ENCODE peak calls at places on chromosomes 7 and 10, in six cellular contexts. One of them, this sample, is unnamed.

GRCh38 chr7:134737561-134738353 is 41.7 kb upstream of the CALD1 start:
- DNase-seq in SK-N-SH: no peak
- DNase-seq in K562: no peak
- DNase-seq in IMR-90: peak; percentile 83
- DNase-seq in HCT116: no peak
- DNase-seq in H9: no peak
- DNase-seq in this sample: no peak

GRCh38 chr10:109934958-109935793 is 11.9 kb upstream of the XPNPEP1 start:
- DNase-seq in SK-N-SH: peak; percentile 15
- DNase-seq in HCT116: no peak
- DNase-seq in K562: no peak
- DNase-seq in H9: peak; percentile 92
- DNase-seq in IMR-90: peak; percentile 83
- DNase-seq in this sample: peak; percentile 72

GRCh38 chr7:123201901-123202300 is 2.1 kb upstream of the SLC13A1 start:
- DNase-seq in K562: no peak
- DNase-seq in H9: no peak
- DNase-seq in HCT116: no peak
- DNase-seq in SK-N-SH: no peak
- DNase-seq in IMR-90: no peak
- DNase-seq in this sample: no peak

GRCh38 chr10:98173258-98173657 is 38.8 kb downstream of the R3HCC1L start:
- DNase-seq in K562: no peak
- DNase-seq in HCT116: no peak
- DNase-seq in H9: no peak
- DNase-seq in IMR-90: no peak
- DNase-seq in SK-N-SH: no peak
- DNase-seq in this sample: no peak

GRCh38 chr10:26567349-26567721 is 129.2 kb downstream of the APBB1IP start:
- DNase-seq in SK-N-SH: peak; percentile 51
- DNase-seq in HCT116: no peak
- DNase-seq in K562: no peak
- DNase-seq in H9: no peak
- DNase-seq in IMR-90: no peak
- DNase-seq in this sample: no peak

GRCh38 chr7:141737118-141737835 is 881 bp upstream of the SSBP1 start:
- DNase-seq in IMR-90: no peak
- DNase-seq in H9: no peak
- DNase-seq in K562: peak; percentile 54
- DNase-seq in HCT116: no peak
- DNase-seq in SK-N-SH: peak; percentile 24
- DNase-seq in this sample: peak; percentile 35

GRCh38 chr7:82163586-82163985 is 280.0 kb downstream of the CACNA2D1 start:
- DNase-seq in H9: no peak
- DNase-seq in IMR-90: no peak
- DNase-seq in K562: no peak
- DNase-seq in HCT116: no peak
- DNase-seq in SK-N-SH: no peak
- DNase-seq in this sample: no peak

GRCh38 chr7:77467453-77467852 is 51.3 kb upstream of the GSAP start:
- DNase-seq in IMR-90: no peak
- DNase-seq in SK-N-SH: no peak
- DNase-seq in HCT116: no peak
- DNase-seq in H9: no peak
- DNase-seq in K562: no peak
- DNase-seq in this sample: no peak

GRCh38 chr7:6221340-6222319 is 50.8 kb downstream of the CYTH3 start:
- DNase-seq in H9: no peak
- DNase-seq in HCT116: no peak
- DNase-seq in IMR-90: peak; percentile 46
- DNase-seq in K562: no peak
- DNase-seq in SK-N-SH: no peak
- DNase-seq in this sample: peak; percentile 15

GRCh38 chr7:54354436-54354835 is 187.7 kb upstream of the VSTM2A start:
- DNase-seq in H9: no peak
- DNase-seq in HCT116: no peak
- DNase-seq in IMR-90: no peak
- DNase-seq in SK-N-SH: no peak
- DNase-seq in K562: no peak
- DNase-seq in this sample: peak; percentile 21

GRCh38 chr10:52951819-52952218 is 179.2 kb upstream of the MBL2 start:
- DNase-seq in IMR-90: peak; percentile 57
- DNase-seq in HCT116: no peak
- DNase-seq in H9: peak; percentile 82
- DNase-seq in K562: no peak
- DNase-seq in SK-N-SH: no peak
- DNase-seq in this sample: no peak

GRCh38 chr10:91691255-91691654 is 58.4 kb upstream of the PPP1R3C start:
- DNase-seq in SK-N-SH: no peak
- DNase-seq in IMR-90: no peak
- DNase-seq in HCT116: no peak
- DNase-seq in H9: no peak
- DNase-seq in K562: no peak
- DNase-seq in this sample: no peak

GRCh38 chr10:11148131-11148530 is 130.5 kb downstream of the CELF2 start:
- DNase-seq in H9: no peak
- DNase-seq in IMR-90: no peak
- DNase-seq in K562: no peak
- DNase-seq in HCT116: no peak
- DNase-seq in SK-N-SH: no peak
- DNase-seq in this sample: no peak

GRCh38 chr10:11148638-11149037 is 131.0 kb downstream of the CELF2 start:
- DNase-seq in HCT116: no peak
- DNase-seq in IMR-90: no peak
- DNase-seq in H9: no peak
- DNase-seq in K562: no peak
- DNase-seq in SK-N-SH: no peak
- DNase-seq in this sample: no peak

GRCh38 chr10:11150876-11151275 is 133.2 kb downstream of the CELF2 start:
- DNase-seq in H9: no peak
- DNase-seq in IMR-90: no peak
- DNase-seq in SK-N-SH: no peak
- DNase-seq in HCT116: no peak
- DNase-seq in K562: no peak
- DNase-seq in this sample: no peak

GRCh38 chr10:11149499-11149898 is 131.8 kb downstream of the CELF2 start:
- DNase-seq in K562: no peak
- DNase-seq in H9: no peak
- DNase-seq in SK-N-SH: no peak
- DNase-seq in IMR-90: no peak
- DNase-seq in HCT116: no peak
- DNase-seq in this sample: no peak

GRCh38 chr10:11150255-11150731 is 132.6 kb downstream of the CELF2 start:
- DNase-seq in SK-N-SH: no peak
- DNase-seq in H9: no peak
- DNase-seq in IMR-90: no peak
- DNase-seq in HCT116: no peak
- DNase-seq in K562: no peak
- DNase-seq in this sample: no peak
- H3K27ac ChIP-seq in SK-N-SH: no peak overlapping the region
- H3K27ac ChIP-seq in H9: no peak overlapping the region
- H3K27ac ChIP-seq in IMR-90: no peak overlapping the region
- H3K27ac ChIP-seq in HCT116: no peak overlapping the region
- H3K27ac ChIP-seq in K562: no peak overlapping the region
- H3K27ac ChIP-seq in this sample: no peak overlapping the region

GRCh38 chr7:27099224-27099838 is 3.2 kb downstream of the HOXA2 start:
- DNase-seq in IMR-90: peak; percentile 71
- DNase-seq in HCT116: no peak
- DNase-seq in K562: no peak
- DNase-seq in SK-N-SH: no peak
- DNase-seq in H9: no peak
- DNase-seq in this sample: no peak

GRCh38 chr7:27095897-27096755 is at the start of gene HOXA1:
- DNase-seq in H9: peak; percentile 89
- DNase-seq in SK-N-SH: no peak
- DNase-seq in HCT116: peak; percentile 80
- DNase-seq in IMR-90: peak; percentile 95
- DNase-seq in K562: peak; percentile 73
- DNase-seq in this sample: no peak

GRCh38 chr7:27098493-27099223 is 2.9 kb upstream of the HOXA1 start:
- DNase-seq in SK-N-SH: no peak
- DNase-seq in H9: no peak
- DNase-seq in IMR-90: peak; percentile 80
- DNase-seq in HCT116: no peak
- DNase-seq in K562: no peak
- DNase-seq in this sample: no peak

GRCh38 chr7:27096756-27097514 is 1.1 kb upstream of the HOXA1 start:
- DNase-seq in K562: no peak
- DNase-seq in IMR-90: peak; percentile 64
- DNase-seq in HCT116: no peak
- DNase-seq in H9: no peak
- DNase-seq in SK-N-SH: no peak
- DNase-seq in this sample: no peak

DNA sequence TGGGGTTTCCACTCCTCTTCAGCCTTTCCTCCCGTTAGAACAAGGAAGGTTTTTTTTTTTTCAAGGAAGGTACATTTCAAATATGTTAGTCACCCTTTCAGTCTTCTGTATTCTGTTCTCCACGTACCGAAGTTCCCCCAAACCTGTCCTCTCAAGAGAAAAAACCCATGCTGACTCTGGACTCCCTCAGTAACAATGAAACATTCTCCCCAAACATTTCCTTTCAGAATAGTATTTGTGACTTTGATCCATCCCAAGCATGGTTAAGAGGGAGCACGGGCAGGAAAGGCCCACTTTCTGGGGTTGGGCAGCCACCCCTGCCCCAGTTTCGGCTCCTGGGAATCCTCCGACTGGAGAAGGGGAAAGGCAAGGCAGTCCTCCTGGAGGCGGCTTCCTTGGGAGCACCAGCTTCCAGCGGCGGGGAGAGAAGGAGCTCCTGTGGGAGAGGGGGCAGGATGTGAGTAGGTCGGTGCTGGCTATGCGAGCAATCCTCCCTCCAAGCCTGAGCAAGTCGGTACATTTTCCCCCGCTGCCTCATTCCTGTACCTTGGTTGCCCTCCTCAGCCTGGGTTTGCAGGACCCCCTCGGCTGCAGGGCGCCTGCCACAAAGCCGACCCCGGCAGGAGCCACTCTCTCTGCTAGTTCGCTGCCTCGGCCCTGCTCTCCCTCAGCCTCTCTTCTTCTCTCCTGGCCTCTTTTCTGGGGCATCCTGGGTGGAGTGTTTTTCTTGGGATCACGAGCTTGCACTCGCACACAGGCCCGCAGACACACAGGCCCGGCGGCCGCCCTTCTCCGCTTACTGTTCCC is 2.1 kb upstream of the HOXA1 start:
- DNase-seq in IMR-90: peak; percentile 52
- DNase-seq in HCT116: no peak
- DNase-seq in H9: no peak
- DNase-seq in K562: no peak
- DNase-seq in SK-N-SH: no peak
- DNase-seq in this sample: peak; percentile 28
- H4K20me1 ChIP-seq in IMR-90: peaks cover 13% of the 10 kb centered on the region
- H4K20me1 ChIP-seq in HCT116: no peaks in the 10 kb centered on the region
- H4K20me1 ChIP-seq in H9: peaks cover 2% of the 10 kb centered on the region
- H4K20me1 ChIP-seq in K562: no peaks in the 10 kb centered on the region
- H4K20me1 ChIP-seq in SK-N-SH: no peaks in the 10 kb centered on the region
- H4K20me1 ChIP-seq in this sample: no peaks in the 10 kb centered on the region

DNA sequence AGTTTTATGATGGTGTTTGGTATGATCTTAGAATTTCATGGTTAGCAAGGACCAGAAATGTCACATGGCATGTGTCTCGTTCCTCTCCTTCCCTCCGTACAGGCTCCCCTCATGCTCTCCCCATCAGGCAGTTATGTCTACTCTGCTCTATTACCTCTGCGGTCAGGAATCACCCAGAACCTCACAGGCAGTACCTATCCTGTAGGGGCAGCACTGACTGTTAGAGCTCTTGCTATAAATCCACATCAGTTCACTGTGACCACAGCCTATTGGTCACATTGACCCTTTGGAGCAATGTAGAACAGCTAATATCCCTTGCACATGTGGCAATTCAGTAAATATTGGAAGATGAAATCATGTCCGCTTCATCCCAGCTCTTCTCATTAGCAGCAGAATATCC is 151.8 kb downstream of the WNT2 start:
- DNase-seq in H9: peak; percentile 36
- DNase-seq in IMR-90: no peak
- DNase-seq in HCT116: no peak
- DNase-seq in K562: no peak
- DNase-seq in SK-N-SH: no peak
- DNase-seq in this sample: no peak
- TF ChIP-seq CTCF in H9: peak; percentile 54
- TF ChIP-seq CTCF in IMR-90: no peak
- TF ChIP-seq CTCF in HCT116: peak; percentile 48
- TF ChIP-seq CTCF in K562: peak; percentile 26
- TF ChIP-seq CTCF in SK-N-SH: peak; percentile 12
- TF ChIP-seq CTCF in this sample: no peak

GRCh38 chr10:29681700-29682444 is 47.1 kb upstream of the SVIL start:
- DNase-seq in K562: no peak
- DNase-seq in IMR-90: no peak
- DNase-seq in H9: no peak
- DNase-seq in HCT116: no peak
- DNase-seq in SK-N-SH: no peak
- DNase-seq in this sample: no peak

GRCh38 chr10:29671968-29672367 is 37.2 kb upstream of the SVIL start:
- DNase-seq in HCT116: no peak
- DNase-seq in IMR-90: no peak
- DNase-seq in SK-N-SH: no peak
- DNase-seq in K562: no peak
- DNase-seq in H9: no peak
- DNase-seq in this sample: no peak

GRCh38 chr10:29675984-29676383 is 41.2 kb upstream of the SVIL start:
- DNase-seq in HCT116: no peak
- DNase-seq in H9: no peak
- DNase-seq in K562: no peak
- DNase-seq in SK-N-SH: no peak
- DNase-seq in IMR-90: no peak
- DNase-seq in this sample: no peak

GRCh38 chr10:29680091-29680490 is 45.3 kb upstream of the SVIL start:
- DNase-seq in SK-N-SH: no peak
- DNase-seq in H9: no peak
- DNase-seq in IMR-90: no peak
- DNase-seq in K562: no peak
- DNase-seq in HCT116: no peak
- DNase-seq in this sample: no peak

GRCh38 chr10:29676732-29677131 is 42.0 kb upstream of the SVIL start:
- DNase-seq in HCT116: no peak
- DNase-seq in IMR-90: no peak
- DNase-seq in K562: no peak
- DNase-seq in H9: no peak
- DNase-seq in SK-N-SH: no peak
- DNase-seq in this sample: no peak
- H3K27ac ChIP-seq in HCT116: no peak overlapping the region
- H3K27ac ChIP-seq in IMR-90: no peak overlapping the region
- H3K27ac ChIP-seq in K562: no peak overlapping the region
- H3K27ac ChIP-seq in H9: no peak overlapping the region
- H3K27ac ChIP-seq in SK-N-SH: no peak overlapping the region
- H3K27ac ChIP-seq in this sample: no peak overlapping the region